ENCODE peak calls at places on chromosomes 3 and 15, in seven cellular contexts. Z, R, P, G, E, A and W are unnamed samples.

GRCh38 chr3:143972155-143972494 is 502 bp downstream of the DIPK2A start:
- DNase-seq in E (no peak), A (no peak), P (no peak), Z (no peak), G (no peak), R (no peak), W (no peak)

GRCh38 chr15:40844543-40844981 is 714 bp downstream of the SPINT1 start:
- DNase-seq in P (no peak), R (peak; percentile 74), E (no peak), Z (no peak), G (peak; percentile 11), A (no peak), W (no peak)

GRCh38 chr3:35908366-35909232 is 269.3 kb downstream of the ARPP21 start:
- DNase-seq in E (peak; percentile 9), P (peak; percentile 44), Z (peak; percentile 15), G (peak; percentile 23), A (peak; percentile 85), R (peak; percentile 23), W (peak; percentile 85)

GRCh38 chr3:125147491-125147820 is 65.1 kb downstream of the SLC12A8 start:
- DNase-seq in E (no peak), Z (no peak), G (no peak), P (no peak), R (no peak), A (no peak), W (no peak)

GRCh38 chr3:61239871-61240270 is 11.4 kb downstream of the FHIT start:
- DNase-seq in R (no peak), Z (no peak), P (no peak), E (no peak), A (no peak), G (no peak), W (peak; percentile 29)

GRCh38 chr3:195803309-195803908 is 8.3 kb downstream of the MUC4 start:
- DNase-seq in G (no peak), R (no peak), Z (no peak), E (no peak), A (no peak), P (no peak), W (no peak)

GRCh38 chr3:99473321-99473751 is 165.1 kb upstream of the COL8A1 start:
- DNase-seq in E (no peak), A (no peak), G (no peak), Z (no peak), R (no peak), P (no peak), W (no peak)

GRCh38 chr3:168618827-168619226 is 523.1 kb upstream of the GOLIM4 start:
- DNase-seq in P (no peak), G (no peak), Z (no peak), A (no peak), E (no peak), R (no peak), W (no peak)

GRCh38 chr3:24740367-24740766 is 245.7 kb upstream of the THRB start:
- DNase-seq in E (no peak), G (no peak), Z (no peak), P (no peak), R (no peak), A (no peak), W (no peak)

GRCh38 chr3:16994842-16995535 is 110.2 kb downstream of the PLCL2 start:
- DNase-seq in G (no peak), R (no peak), P (no peak), A (no peak), E (no peak), Z (no peak), W (peak; percentile 44)

GRCh38 chr15:22956257-22956979 is 23.8 kb downstream of the CYFIP1 start:
- DNase-seq in E (no peak), P (no peak), G (no peak), R (peak; percentile 51), A (no peak), Z (no peak), W (no peak)

GRCh38 chr15:43273243-43273642 is 6.5 kb upstream of the TGM5 start:
- DNase-seq in R (no peak), G (no peak), E (no peak), A (no peak), Z (no peak), P (no peak), W (no peak)

GRCh38 chr3:108110965-108111364 is 20.1 kb upstream of the CD47 start:
- DNase-seq in G (no peak), R (no peak), P (no peak), Z (no peak), A (no peak), E (no peak), W (no peak)

GRCh38 chr3:124731760-124732159 is 1.5 kb downstream of the UMPS start:
- DNase-seq in P (no peak), A (no peak), Z (no peak), R (no peak), G (no peak), E (no peak), W (no peak)

GRCh38 chr3:187107989-187108388 is 31.3 kb downstream of the RPL39L start:
- DNase-seq in A (no peak), E (no peak), P (no peak), G (no peak), Z (no peak), R (no peak), W (no peak)

GRCh38 chr3:187114511-187114910 is 24.8 kb downstream of the RPL39L start:
- DNase-seq in R (no peak), A (no peak), P (no peak), G (no peak), Z (no peak), E (no peak), W (no peak)

GRCh38 chr3:187110156-187110555 is 29.1 kb downstream of the RPL39L start:
- DNase-seq in A (no peak), Z (no peak), R (no peak), G (no peak), P (no peak), E (no peak), W (no peak)

DNA sequence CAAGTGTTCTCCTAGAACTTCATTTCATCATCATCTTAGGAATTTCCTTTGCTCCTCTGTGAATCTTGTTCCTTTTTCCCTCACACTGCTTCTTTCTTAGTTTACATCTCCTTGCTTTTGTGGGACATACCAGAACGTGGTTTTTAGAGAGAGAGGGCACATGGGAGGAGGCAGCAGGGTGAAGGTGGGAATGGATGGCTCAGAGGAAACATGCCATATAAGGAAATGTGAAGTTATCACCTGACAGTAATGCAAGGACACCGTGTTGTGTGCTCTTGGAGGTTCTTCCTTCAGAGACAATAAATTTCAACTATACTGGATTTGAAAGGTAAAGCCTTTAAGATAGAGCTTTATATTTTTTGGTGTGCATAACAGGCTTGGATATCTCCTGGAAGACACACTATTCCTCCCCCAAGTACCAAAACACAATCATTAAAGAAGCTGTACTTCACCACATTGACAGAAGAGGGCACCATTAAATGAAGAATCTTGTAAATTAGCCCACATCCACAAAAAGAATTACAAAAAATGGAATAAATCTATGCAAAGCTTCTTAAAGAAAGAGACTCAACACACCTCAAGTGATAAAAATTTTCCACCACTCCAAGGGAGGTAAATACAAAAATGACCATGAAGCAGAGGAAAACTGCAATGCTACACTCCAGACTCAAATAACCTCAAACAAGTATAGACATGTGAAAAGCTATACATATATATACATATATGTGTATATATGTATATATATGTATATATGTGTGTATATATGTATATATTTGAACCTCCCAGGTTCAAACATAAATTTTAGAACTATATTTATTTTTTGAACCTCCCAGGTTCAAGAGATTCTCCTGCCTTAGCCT is 26.1 kb downstream of the RPL39L start:
- DNase-seq in Z (peak; percentile 18), P (peak; percentile 12), E (no peak), R (peak; percentile 16), G (peak; percentile 19), A (no peak), W (no peak)
- TF ChIP-seq JUND in Z (no peak), P (no peak), E (no peak), R (no peak), G (no peak), A (no peak), W (no peak)

GRCh38 chr15:74128785-74129350 is 1.5 kb upstream of the ISLR2 start:
- DNase-seq in G (no peak), P (no peak), R (peak; percentile 59), E (no peak), A (peak; percentile 73), Z (no peak), W (no peak)

GRCh38 chr15:74129411-74130088 is 836 bp upstream of the ISLR2 start:
- DNase-seq in E (no peak), A (peak; percentile 71), R (peak; percentile 60), G (no peak), Z (no peak), P (no peak), W (no peak)

GRCh38 chr15:74130849-74131617 is 647 bp downstream of the ISLR2 start:
- DNase-seq in P (no peak), Z (no peak), R (no peak), G (no peak), A (no peak), E (no peak), W (no peak)

GRCh38 chr15:74131618-74132191 is 1.3 kb downstream of the ISLR2 start:
- DNase-seq in Z (no peak), P (no peak), G (no peak), E (no peak), R (no peak), A (no peak), W (no peak)

GRCh38 chr15:74130089-74130848 is at the start of gene ISLR2:
- DNase-seq in E (no peak), P (no peak), G (no peak), Z (no peak), A (no peak), R (peak; percentile 87), W (no peak)
- TF ChIP-seq JUND in E (no peak), P (no peak), G (no peak), Z (no peak), A (no peak), R (no peak), W (no peak)

GRCh38 chr3:194805546-194805945 is 119.9 kb downstream of the FAM43A start:
- DNase-seq in R (no peak), G (no peak), A (no peak), Z (no peak), E (no peak), P (no peak), W (no peak)

GRCh38 chr3:194800014-194800413 is 114.3 kb downstream of the FAM43A start:
- DNase-seq in Z (no peak), A (no peak), E (no peak), G (no peak), P (no peak), R (no peak), W (no peak)

GRCh38 chr3:194801378-194802124 is 115.9 kb downstream of the FAM43A start:
- DNase-seq in E (no peak), Z (no peak), P (no peak), A (no peak), G (no peak), R (no peak), W (no peak)

GRCh38 chr3:194804796-194805195 is 119.1 kb downstream of the FAM43A start:
- DNase-seq in P (no peak), A (no peak), R (no peak), Z (no peak), E (no peak), G (no peak), W (no peak)

DNA sequence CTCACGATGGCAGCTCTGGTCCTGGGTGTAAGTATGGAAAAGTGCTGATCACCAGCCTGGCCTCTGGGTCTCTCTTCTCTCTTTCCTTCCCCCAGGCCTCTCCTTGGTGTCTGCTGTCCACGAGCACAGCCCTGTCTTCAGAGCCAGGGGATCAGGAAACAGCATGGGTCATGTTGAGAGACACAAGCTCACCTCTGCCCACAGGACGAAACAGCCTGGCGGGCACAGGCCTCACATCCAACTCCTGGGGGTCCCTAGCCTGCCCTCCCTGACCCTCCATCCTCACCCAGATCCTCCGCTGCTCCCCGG is 116.4 kb downstream of the FAM43A start:
- DNase-seq in R (no peak), Z (no peak), A (no peak), P (no peak), E (no peak), G (no peak), W (no peak)
- TF ChIP-seq JUND in R (no peak), Z (no peak), A (no peak), P (no peak), E (no peak), G (no peak), W (no peak)

GRCh38 chr15:68333775-68334470 is 56.4 kb downstream of the FEM1B start:
- DNase-seq in A (no peak), E (no peak), R (no peak), G (no peak), Z (no peak), P (no peak), W (no peak)
- TF ChIP-seq JUND in A (no peak), E (no peak), R (no peak), G (no peak), Z (no peak), P (no peak), W (no peak)